ENCODE peak calls at places on chromosomes 3 and 15, in ten cellular contexts. One of them, this sample, is unnamed.

GRCh38 chr3:8345396-8345795 is 156.2 kb upstream of the LMCD1 start:
- DNase-seq in tibial artery: no peak
- DNase-seq in lower leg skin: no peak
- DNase-seq in psoas muscle: no peak
- DNase-seq in testis: no peak
- DNase-seq in left ventricle myocardium inferior: no peak
- DNase-seq in IMR-90: no peak
- DNase-seq in transverse colon: no peak
- DNase-seq in cardiac muscle cell: no peak
- DNase-seq in hepatocyte: no peak
- DNase-seq in this sample: no peak

GRCh38 chr3:78048698-78049097 is 1008.8 kb downstream of the ROBO2 start:
- DNase-seq in tibial artery: no peak
- DNase-seq in lower leg skin: no peak
- DNase-seq in psoas muscle: no peak
- DNase-seq in testis: no peak
- DNase-seq in left ventricle myocardium inferior: no peak
- DNase-seq in IMR-90: no peak
- DNase-seq in transverse colon: no peak
- DNase-seq in cardiac muscle cell: no peak
- DNase-seq in hepatocyte: no peak
- DNase-seq in this sample: no peak

GRCh38 chr15:74889390-74889881 is 406 bp upstream of the MPI start:
- DNase-seq in tibial artery: no peak
- DNase-seq in lower leg skin: no peak
- DNase-seq in psoas muscle: peak
- DNase-seq in testis: peak
- DNase-seq in left ventricle myocardium inferior: peak
- DNase-seq in IMR-90: peak
- DNase-seq in transverse colon: peak
- DNase-seq in cardiac muscle cell: peak
- DNase-seq in hepatocyte: no peak
- DNase-seq in this sample: peak

GRCh38 chr15:31402511-31403056 is 75.9 kb downstream of the KLF13 start:
- DNase-seq in tibial artery: peak
- DNase-seq in lower leg skin: peak
- DNase-seq in psoas muscle: no peak
- DNase-seq in testis: peak
- DNase-seq in left ventricle myocardium inferior: peak
- DNase-seq in IMR-90: peak
- DNase-seq in transverse colon: no peak
- DNase-seq in cardiac muscle cell: peak
- DNase-seq in hepatocyte: peak
- DNase-seq in this sample: peak

GRCh38 chr3:120441776-120442175 is 9.0 kb downstream of the FSTL1 start:
- DNase-seq in tibial artery: no peak
- DNase-seq in lower leg skin: no peak
- DNase-seq in psoas muscle: no peak
- DNase-seq in testis: no peak
- DNase-seq in left ventricle myocardium inferior: no peak
- DNase-seq in IMR-90: no peak
- DNase-seq in transverse colon: no peak
- DNase-seq in cardiac muscle cell: no peak
- DNase-seq in hepatocyte: no peak
- DNase-seq in this sample: no peak

GRCh38 chr3:48561045-48561736 is 2.4 kb downstream of the UCN2 start:
- DNase-seq in tibial artery: peak
- DNase-seq in lower leg skin: no peak
- DNase-seq in psoas muscle: peak
- DNase-seq in testis: peak
- DNase-seq in left ventricle myocardium inferior: peak
- DNase-seq in IMR-90: peak
- DNase-seq in transverse colon: peak
- DNase-seq in cardiac muscle cell: peak
- DNase-seq in hepatocyte: peak
- DNase-seq in this sample: peak

GRCh38 chr3:126406389-126407296 is 11.9 kb downstream of the CFAP100 start:
- DNase-seq in tibial artery: no peak
- DNase-seq in lower leg skin: peak
- DNase-seq in psoas muscle: no peak
- DNase-seq in testis: no peak
- DNase-seq in left ventricle myocardium inferior: no peak
- DNase-seq in IMR-90: no peak
- DNase-seq in transverse colon: no peak
- DNase-seq in cardiac muscle cell: no peak
- DNase-seq in hepatocyte: peak
- DNase-seq in this sample: no peak

GRCh38 chr15:82079736-82080135 is 33.9 kb upstream of the MEX3B start:
- DNase-seq in tibial artery: no peak
- DNase-seq in lower leg skin: no peak
- DNase-seq in psoas muscle: no peak
- DNase-seq in testis: no peak
- DNase-seq in left ventricle myocardium inferior: no peak
- DNase-seq in IMR-90: peak
- DNase-seq in transverse colon: no peak
- DNase-seq in cardiac muscle cell: no peak
- DNase-seq in hepatocyte: no peak
- DNase-seq in this sample: no peak

GRCh38 chr3:117656391-117656790 is 946.8 kb downstream of the TUSC7 start:
- DNase-seq in tibial artery: no peak
- DNase-seq in lower leg skin: no peak
- DNase-seq in psoas muscle: no peak
- DNase-seq in testis: no peak
- DNase-seq in left ventricle myocardium inferior: no peak
- DNase-seq in IMR-90: no peak
- DNase-seq in transverse colon: no peak
- DNase-seq in cardiac muscle cell: no peak
- DNase-seq in hepatocyte: no peak
- DNase-seq in this sample: no peak

GRCh38 chr15:99414755-99415731 is 150.7 kb upstream of the MEF2A start:
- DNase-seq in tibial artery: peak
- DNase-seq in lower leg skin: peak
- DNase-seq in psoas muscle: no peak
- DNase-seq in testis: peak
- DNase-seq in left ventricle myocardium inferior: no peak
- DNase-seq in IMR-90: no peak
- DNase-seq in transverse colon: no peak
- DNase-seq in cardiac muscle cell: no peak
- DNase-seq in hepatocyte: no peak
- DNase-seq in this sample: no peak

GRCh38 chr3:195185574-195185973 is 85.4 kb downstream of the XXYLT1 start:
- DNase-seq in tibial artery: peak
- DNase-seq in lower leg skin: peak
- DNase-seq in psoas muscle: no peak
- DNase-seq in testis: no peak
- DNase-seq in left ventricle myocardium inferior: no peak
- DNase-seq in IMR-90: no peak
- DNase-seq in transverse colon: no peak
- DNase-seq in cardiac muscle cell: no peak
- DNase-seq in hepatocyte: no peak
- DNase-seq in this sample: no peak

GRCh38 chr15:89370120-89371077 is 35.8 kb upstream of the POLG start:
- DNase-seq in tibial artery: no peak
- DNase-seq in lower leg skin: no peak
- DNase-seq in psoas muscle: no peak
- DNase-seq in testis: no peak
- DNase-seq in left ventricle myocardium inferior: no peak
- DNase-seq in IMR-90: no peak
- DNase-seq in transverse colon: no peak
- DNase-seq in cardiac muscle cell: no peak
- DNase-seq in hepatocyte: no peak
- DNase-seq in this sample: no peak

GRCh38 chr3:184428561-184429175 is 48.8 kb downstream of the CHRD start:
- DNase-seq in tibial artery: peak
- DNase-seq in lower leg skin: no peak
- DNase-seq in psoas muscle: no peak
- DNase-seq in testis: no peak
- DNase-seq in left ventricle myocardium inferior: no peak
- DNase-seq in IMR-90: no peak
- DNase-seq in transverse colon: no peak
- DNase-seq in cardiac muscle cell: no peak
- DNase-seq in hepatocyte: no peak
- DNase-seq in this sample: peak

GRCh38 chr15:63506537-63507035 is 2.2 kb downstream of the USP3 start:
- DNase-seq in tibial artery: no peak
- DNase-seq in lower leg skin: no peak
- DNase-seq in psoas muscle: no peak
- DNase-seq in testis: no peak
- DNase-seq in left ventricle myocardium inferior: no peak
- DNase-seq in IMR-90: no peak
- DNase-seq in transverse colon: no peak
- DNase-seq in cardiac muscle cell: no peak
- DNase-seq in hepatocyte: no peak
- DNase-seq in this sample: no peak

GRCh38 chr3:40137586-40138295 is 171.8 kb upstream of the EIF1B start:
- DNase-seq in tibial artery: no peak
- DNase-seq in lower leg skin: no peak
- DNase-seq in psoas muscle: no peak
- DNase-seq in testis: no peak
- DNase-seq in left ventricle myocardium inferior: no peak
- DNase-seq in IMR-90: no peak
- DNase-seq in transverse colon: no peak
- DNase-seq in cardiac muscle cell: no peak
- DNase-seq in hepatocyte: no peak
- DNase-seq in this sample: peak

DNA sequence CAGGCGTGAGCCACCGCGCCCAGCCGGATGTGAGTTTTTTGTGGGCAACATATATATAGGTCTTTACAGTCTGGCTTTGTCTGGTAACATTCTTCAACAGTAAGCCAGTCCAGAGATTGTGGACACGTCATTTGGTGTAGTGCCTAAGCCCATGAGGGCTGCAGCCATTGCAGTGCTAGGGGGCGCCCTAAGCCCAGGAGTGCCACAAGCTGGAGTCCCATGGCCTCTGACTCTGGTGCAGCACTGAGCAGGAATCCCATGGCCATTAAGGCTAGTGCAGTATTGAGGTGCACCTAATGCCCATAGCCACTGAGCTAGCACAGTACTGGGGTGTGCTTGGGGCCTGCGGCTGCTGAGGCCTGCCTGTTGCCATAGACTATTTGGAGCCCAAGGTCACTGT is 136.4 kb upstream of the NDN start:
- DNase-seq in tibial artery: no peak
- DNase-seq in lower leg skin: no peak
- DNase-seq in psoas muscle: no peak
- DNase-seq in testis: peak
- DNase-seq in left ventricle myocardium inferior: no peak
- DNase-seq in IMR-90: no peak
- DNase-seq in transverse colon: no peak
- DNase-seq in cardiac muscle cell: peak
- DNase-seq in hepatocyte: no peak
- DNase-seq in this sample: no peak
- TF ChIP-seq CTCF in tibial artery: no peak
- TF ChIP-seq CTCF in lower leg skin: no peak
- TF ChIP-seq CTCF in psoas muscle: no peak
- TF ChIP-seq CTCF in testis: no peak
- TF ChIP-seq CTCF in left ventricle myocardium inferior: no peak
- TF ChIP-seq CTCF in IMR-90: no peak
- TF ChIP-seq CTCF in transverse colon: no peak
- TF ChIP-seq CTCF in cardiac muscle cell: no peak
- TF ChIP-seq CTCF in hepatocyte: no peak
- TF ChIP-seq CTCF in this sample: no peak

DNA sequence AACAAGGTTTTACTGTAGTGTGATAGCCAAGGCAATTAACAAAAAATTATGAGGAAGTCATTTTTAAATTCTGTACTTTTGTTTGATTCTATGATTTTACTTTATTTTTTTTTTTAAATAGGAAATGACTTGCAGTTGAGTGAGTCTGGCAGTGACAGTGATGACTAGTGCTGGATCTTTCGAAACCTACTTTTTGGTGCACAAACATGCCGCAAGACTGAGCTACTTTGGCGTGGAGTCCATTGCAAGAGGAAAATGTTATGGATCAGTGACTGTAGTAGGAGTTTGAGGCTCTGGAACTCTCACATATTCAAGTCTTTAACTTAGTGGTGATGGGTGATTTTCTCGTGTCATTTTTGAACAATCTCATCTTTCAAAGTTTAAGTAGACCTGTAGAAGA is 11.6 kb downstream of the EAF1 start:
- DNase-seq in tibial artery: no peak
- DNase-seq in lower leg skin: no peak
- DNase-seq in psoas muscle: no peak
- DNase-seq in testis: no peak
- DNase-seq in left ventricle myocardium inferior: no peak
- DNase-seq in IMR-90: peak
- DNase-seq in transverse colon: no peak
- DNase-seq in cardiac muscle cell: no peak
- DNase-seq in hepatocyte: no peak
- DNase-seq in this sample: peak
- H3K4me3 ChIP-seq in tibial artery: no peak
- H3K4me3 ChIP-seq in lower leg skin: no peak
- H3K4me3 ChIP-seq in psoas muscle: no peak
- H3K4me3 ChIP-seq in testis: no peak
- H3K4me3 ChIP-seq in left ventricle myocardium inferior: no peak
- H3K4me3 ChIP-seq in IMR-90: no peak
- H3K4me3 ChIP-seq in transverse colon: no peak
- H3K4me3 ChIP-seq in cardiac muscle cell: no peak
- H3K4me3 ChIP-seq in hepatocyte: no peak
- H3K4me3 ChIP-seq in this sample: no peak

GRCh38 chr3:160159806-160160205 is 65.4 kb upstream of the C3orf80 start:
- DNase-seq in tibial artery: no peak
- DNase-seq in lower leg skin: no peak
- DNase-seq in psoas muscle: no peak
- DNase-seq in testis: no peak
- DNase-seq in left ventricle myocardium inferior: no peak
- DNase-seq in IMR-90: no peak
- DNase-seq in transverse colon: no peak
- DNase-seq in cardiac muscle cell: no peak
- DNase-seq in hepatocyte: no peak
- DNase-seq in this sample: no peak
- TF ChIP-seq CTCF in tibial artery: no peak
- TF ChIP-seq CTCF in lower leg skin: no peak
- TF ChIP-seq CTCF in psoas muscle: no peak
- TF ChIP-seq CTCF in testis: no peak
- TF ChIP-seq CTCF in left ventricle myocardium inferior: no peak
- TF ChIP-seq CTCF in IMR-90: no peak
- TF ChIP-seq CTCF in transverse colon: no peak
- TF ChIP-seq CTCF in cardiac muscle cell: no peak
- TF ChIP-seq CTCF in hepatocyte: no peak
- TF ChIP-seq CTCF in this sample: no peak

DNA sequence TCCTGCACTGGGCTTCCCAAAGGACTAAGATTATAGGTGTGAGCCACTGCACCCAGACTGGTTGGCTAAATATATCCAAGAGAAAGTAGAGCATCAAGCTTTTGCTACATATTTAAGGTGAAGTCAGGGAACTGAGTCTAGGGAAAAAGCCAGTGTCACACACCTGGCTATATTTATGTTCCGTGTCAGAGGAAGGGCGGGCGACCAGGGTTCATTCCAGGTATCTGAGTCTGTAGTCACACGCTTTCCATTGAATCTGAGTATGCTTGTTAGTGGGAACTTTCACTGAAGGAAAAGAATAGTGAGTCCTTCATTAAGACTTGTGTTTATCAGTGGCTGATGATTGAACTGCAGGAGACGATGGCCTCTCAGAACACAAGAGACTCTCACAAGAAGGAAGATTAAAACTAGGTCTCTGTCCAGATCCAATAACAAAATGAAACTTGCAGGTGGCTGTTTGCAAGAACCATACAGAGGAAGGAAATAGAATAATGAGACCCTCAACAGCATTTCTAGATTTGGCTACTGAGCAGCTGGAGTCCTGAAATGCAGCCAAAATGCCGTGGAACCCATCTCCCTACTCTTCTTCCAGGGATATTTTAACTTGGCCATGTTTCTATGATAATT is 276.3 kb downstream of the THSD4 start:
- DNase-seq in tibial artery: no peak
- DNase-seq in lower leg skin: no peak
- DNase-seq in psoas muscle: no peak
- DNase-seq in testis: no peak
- DNase-seq in left ventricle myocardium inferior: no peak
- DNase-seq in IMR-90: no peak
- DNase-seq in transverse colon: no peak
- DNase-seq in cardiac muscle cell: no peak
- DNase-seq in hepatocyte: no peak
- DNase-seq in this sample: no peak
- H3K4me3 ChIP-seq in tibial artery: no peak
- H3K4me3 ChIP-seq in lower leg skin: no peak
- H3K4me3 ChIP-seq in psoas muscle: no peak
- H3K4me3 ChIP-seq in testis: no peak
- H3K4me3 ChIP-seq in left ventricle myocardium inferior: no peak
- H3K4me3 ChIP-seq in IMR-90: no peak
- H3K4me3 ChIP-seq in transverse colon: no peak
- H3K4me3 ChIP-seq in cardiac muscle cell: no peak
- H3K4me3 ChIP-seq in hepatocyte: no peak
- H3K4me3 ChIP-seq in this sample: no peak

This sample was measured in cardiac fibroblast.